ENCODE peak calls at places on chromosomes 5 and 9, in six cellular contexts. One of them, this sample, is unnamed.

GRCh38 chr5:134122530-134122929 is 8.0 kb downstream of the TCF7 start:
- DNase-seq in HL-60: no peak
- DNase-seq in suprapubic skin: no peak
- DNase-seq in HepG2: no peak
- DNase-seq in GM12892: no peak
- DNase-seq in GM12878: no peak
- DNase-seq in this sample: no peak

GRCh38 chr5:104412649-104413240 is 850.2 kb upstream of the NUDT12 start:
- DNase-seq in HL-60: peak; percentile 1
- DNase-seq in suprapubic skin: no peak
- DNase-seq in HepG2: peak; percentile 20
- DNase-seq in GM12892: no peak
- DNase-seq in GM12878: no peak
- DNase-seq in this sample: no peak

GRCh38 chr5:147455321-147455720 is 54.5 kb downstream of the DPYSL3 start:
- DNase-seq in HL-60: no peak
- DNase-seq in suprapubic skin: no peak
- DNase-seq in HepG2: no peak
- DNase-seq in GM12892: no peak
- DNase-seq in GM12878: no peak
- DNase-seq in this sample: peak; percentile 87

GRCh38 chr9:7212101-7212500 is 454.3 kb downstream of the KDM4C start:
- DNase-seq in HL-60: no peak
- DNase-seq in suprapubic skin: no peak
- DNase-seq in HepG2: no peak
- DNase-seq in GM12892: no peak
- DNase-seq in GM12878: no peak
- DNase-seq in this sample: no peak

GRCh38 chr9:134455951-134456739 is 129.9 kb downstream of the RXRA start:
- DNase-seq in HL-60: peak; percentile 58
- DNase-seq in suprapubic skin: peak; percentile 94
- DNase-seq in HepG2: no peak
- DNase-seq in GM12892: no peak
- DNase-seq in GM12878: no peak
- DNase-seq in this sample: peak; percentile 96

GRCh38 chr5:149836451-149837139 is 106.5 kb downstream of the PPARGC1B start:
- DNase-seq in HL-60: no peak
- DNase-seq in suprapubic skin: no peak
- DNase-seq in HepG2: no peak
- DNase-seq in GM12892: no peak
- DNase-seq in GM12878: no peak
- DNase-seq in this sample: no peak

GRCh38 chr5:81363093-81363886 is 30.6 kb downstream of the ACOT12 start:
- DNase-seq in HL-60: no peak
- DNase-seq in suprapubic skin: no peak
- DNase-seq in HepG2: no peak
- DNase-seq in GM12892: no peak
- DNase-seq in GM12878: no peak
- DNase-seq in this sample: no peak

GRCh38 chr5:115463985-115464384 is 80.6 kb downstream of the FEM1C start:
- DNase-seq in HL-60: no peak
- DNase-seq in suprapubic skin: no peak
- DNase-seq in HepG2: no peak
- DNase-seq in GM12892: no peak
- DNase-seq in GM12878: no peak
- DNase-seq in this sample: no peak

GRCh38 chr9:134566196-134566822 is 75.3 kb upstream of the COL5A1 start:
- DNase-seq in HL-60: no peak
- DNase-seq in suprapubic skin: peak; percentile 62
- DNase-seq in HepG2: no peak
- DNase-seq in GM12892: no peak
- DNase-seq in GM12878: no peak
- DNase-seq in this sample: peak; percentile 37

GRCh38 chr5:73205309-73205708 is 32.3 kb downstream of the TMEM174 start:
- DNase-seq in HL-60: no peak
- DNase-seq in suprapubic skin: no peak
- DNase-seq in HepG2: no peak
- DNase-seq in GM12892: no peak
- DNase-seq in GM12878: no peak
- DNase-seq in this sample: no peak

GRCh38 chr9:32455738-32456137 is 70.3 kb downstream of the RIGI start:
- DNase-seq in HL-60: no peak
- DNase-seq in suprapubic skin: no peak
- DNase-seq in HepG2: no peak
- DNase-seq in GM12892: no peak
- DNase-seq in GM12878: no peak
- DNase-seq in this sample: peak; percentile 76

GRCh38 chr9:91908293-91908623 is 41.8 kb downstream of the ROR2 start:
- DNase-seq in HL-60: no peak
- DNase-seq in suprapubic skin: no peak
- DNase-seq in HepG2: no peak
- DNase-seq in GM12892: no peak
- DNase-seq in GM12878: no peak
- DNase-seq in this sample: no peak

GRCh38 chr5:39714036-39714698 is 289.4 kb upstream of the DAB2 start:
- DNase-seq in HL-60: peak; percentile 75
- DNase-seq in suprapubic skin: no peak
- DNase-seq in HepG2: peak; percentile 41
- DNase-seq in GM12892: no peak
- DNase-seq in GM12878: peak; percentile 3
- DNase-seq in this sample: no peak

GRCh38 chr9:38127271-38127839 is 58.3 kb upstream of the SHB start:
- DNase-seq in HL-60: no peak
- DNase-seq in suprapubic skin: no peak
- DNase-seq in HepG2: no peak
- DNase-seq in GM12892: no peak
- DNase-seq in GM12878: no peak
- DNase-seq in this sample: no peak

GRCh38 chr5:66896207-66896606 is 300.0 kb downstream of the MAST4 start:
- DNase-seq in HL-60: no peak
- DNase-seq in suprapubic skin: no peak
- DNase-seq in HepG2: no peak
- DNase-seq in GM12892: no peak
- DNase-seq in GM12878: no peak
- DNase-seq in this sample: no peak

GRCh38 chr5:158286827-158287226 is 427.9 kb upstream of the CLINT1 start:
- DNase-seq in HL-60: no peak
- DNase-seq in suprapubic skin: no peak
- DNase-seq in HepG2: no peak
- DNase-seq in GM12892: no peak
- DNase-seq in GM12878: no peak
- DNase-seq in this sample: no peak

GRCh38 chr5:78985407-78986223 is 505 bp upstream of the ARSB start:
- DNase-seq in HL-60: peak; percentile 44
- DNase-seq in suprapubic skin: no peak
- DNase-seq in HepG2: peak; percentile 100
- DNase-seq in GM12892: peak; percentile 40
- DNase-seq in GM12878: no peak
- DNase-seq in this sample: peak; percentile 68

GRCh38 chr5:126437706-126438105 is 14.5 kb downstream of the GRAMD2B start:
- DNase-seq in HL-60: no peak
- DNase-seq in suprapubic skin: no peak
- DNase-seq in HepG2: no peak
- DNase-seq in GM12892: no peak
- DNase-seq in GM12878: no peak
- DNase-seq in this sample: no peak

GRCh38 chr5:83408719-83409118 is 62.8 kb upstream of the VCAN start:
- DNase-seq in HL-60: no peak
- DNase-seq in suprapubic skin: no peak
- DNase-seq in HepG2: no peak
- DNase-seq in GM12892: no peak
- DNase-seq in GM12878: no peak
- DNase-seq in this sample: no peak

GRCh38 chr9:126306071-126306647 is 20.5 kb upstream of the MVB12B start:
- DNase-seq in HL-60: no peak
- DNase-seq in suprapubic skin: no peak
- DNase-seq in HepG2: no peak
- DNase-seq in GM12892: no peak
- DNase-seq in GM12878: no peak
- DNase-seq in this sample: no peak

GRCh38 chr9:109289931-109290330 is 30.9 kb downstream of the EPB41L4B start:
- DNase-seq in HL-60: no peak
- DNase-seq in suprapubic skin: no peak
- DNase-seq in HepG2: no peak
- DNase-seq in GM12892: no peak
- DNase-seq in GM12878: no peak
- DNase-seq in this sample: no peak

GRCh38 chr9:68552700-68553099 is 12.0 kb upstream of the TMEM252 start:
- DNase-seq in HL-60: no peak
- DNase-seq in suprapubic skin: no peak
- DNase-seq in HepG2: no peak
- DNase-seq in GM12892: no peak
- DNase-seq in GM12878: no peak
- DNase-seq in this sample: no peak

GRCh38 chr5:58458851-58459275 is 1.0 kb downstream of the PLK2 start:
- DNase-seq in HL-60: no peak
- DNase-seq in suprapubic skin: no peak
- DNase-seq in HepG2: peak; percentile 43
- DNase-seq in GM12892: no peak
- DNase-seq in GM12878: no peak
- DNase-seq in this sample: no peak

GRCh38 chr5:58456486-58456885 is 3.4 kb downstream of the PLK2 start:
- DNase-seq in HL-60: no peak
- DNase-seq in suprapubic skin: no peak
- DNase-seq in HepG2: no peak
- DNase-seq in GM12892: no peak
- DNase-seq in GM12878: no peak
- DNase-seq in this sample: no peak

GRCh38 chr5:58455966-58456365 is 3.9 kb downstream of the PLK2 start:
- DNase-seq in HL-60: no peak
- DNase-seq in suprapubic skin: no peak
- DNase-seq in HepG2: no peak
- DNase-seq in GM12892: no peak
- DNase-seq in GM12878: no peak
- DNase-seq in this sample: no peak

GRCh38 chr5:58455495-58455894 is 4.4 kb downstream of the PLK2 start:
- DNase-seq in HL-60: no peak
- DNase-seq in suprapubic skin: no peak
- DNase-seq in HepG2: no peak
- DNase-seq in GM12892: no peak
- DNase-seq in GM12878: no peak
- DNase-seq in this sample: no peak

DNA sequence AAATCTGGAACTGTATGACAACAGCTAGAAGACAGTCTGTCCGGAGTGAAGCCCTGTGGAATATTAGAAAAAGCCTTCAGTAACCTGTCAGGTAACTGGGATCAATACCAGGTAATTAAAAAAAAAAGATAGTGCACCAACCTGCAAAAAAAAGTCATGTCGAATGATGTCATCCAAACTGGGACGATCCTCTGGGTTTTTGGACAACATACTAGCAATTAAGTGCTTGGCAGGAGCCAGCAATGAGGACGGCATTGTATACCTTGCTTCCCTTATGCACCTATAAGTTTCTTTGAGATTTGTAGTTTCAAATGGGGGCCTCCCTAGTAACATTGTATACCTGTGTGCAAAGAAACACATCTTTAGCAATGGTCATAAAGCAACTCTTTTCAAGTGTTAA is 2.8 kb downstream of the PLK2 start:
- DNase-seq in HL-60: no peak
- DNase-seq in suprapubic skin: no peak
- DNase-seq in HepG2: no peak
- DNase-seq in GM12892: no peak
- DNase-seq in GM12878: no peak
- DNase-seq in this sample: no peak
- TF ChIP-seq POLR2AphosphoS5 in HL-60: no peak
- TF ChIP-seq POLR2AphosphoS5 in suprapubic skin: no peak
- TF ChIP-seq POLR2AphosphoS5 in HepG2: no peak
- TF ChIP-seq POLR2AphosphoS5 in GM12892: no peak
- TF ChIP-seq POLR2AphosphoS5 in GM12878: no peak
- TF ChIP-seq POLR2AphosphoS5 in this sample: no peak

DNA sequence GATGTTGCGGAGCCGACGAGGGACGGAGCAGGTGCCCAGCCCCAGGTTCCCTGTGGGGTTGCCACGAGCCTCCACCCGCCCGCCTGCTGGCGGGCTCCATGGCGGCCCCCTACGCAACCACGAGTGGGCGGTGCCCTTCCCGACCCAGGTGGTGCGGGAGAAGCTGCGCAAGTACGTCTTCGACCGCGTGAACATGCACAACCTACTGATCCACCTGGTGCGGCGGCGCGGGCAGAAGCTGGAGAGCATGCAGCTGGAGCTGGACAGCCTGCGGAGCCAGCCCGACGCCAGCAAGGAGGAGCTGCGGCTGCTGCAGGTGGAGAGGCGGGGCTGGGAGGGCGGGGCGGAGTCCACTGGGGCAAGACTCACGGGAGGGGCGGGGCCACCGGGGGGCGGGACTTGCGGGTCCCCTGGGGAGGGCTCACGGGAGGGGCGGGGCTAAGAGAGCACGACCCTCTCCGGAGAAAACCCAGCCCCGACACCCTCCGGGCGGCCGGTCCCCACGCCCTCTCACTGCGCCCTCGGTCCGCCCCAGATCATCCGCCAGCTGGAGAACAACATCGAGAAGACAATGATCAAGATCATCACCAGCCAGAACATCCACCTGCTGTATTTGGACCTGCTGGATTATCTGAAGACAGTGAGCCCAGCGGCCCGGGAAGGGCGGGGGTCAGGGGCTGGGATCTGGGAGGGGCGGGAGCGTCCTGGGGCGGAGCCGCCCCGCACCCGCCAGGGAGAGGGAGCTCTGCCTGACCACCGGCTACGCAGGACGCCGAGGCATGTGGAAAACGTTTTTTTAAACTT is 3.9 kb downstream of the CCDC183 start:
- DNase-seq in HL-60: peak; percentile 71
- DNase-seq in suprapubic skin: no peak
- DNase-seq in HepG2: peak; percentile 85
- DNase-seq in GM12892: peak; percentile 92
- DNase-seq in GM12878: no peak
- DNase-seq in this sample: peak; percentile 86
- TF ChIP-seq POLR2AphosphoS5 in HL-60: peak; percentile 76
- TF ChIP-seq POLR2AphosphoS5 in suprapubic skin: no peak
- TF ChIP-seq POLR2AphosphoS5 in HepG2: peak; percentile 90
- TF ChIP-seq POLR2AphosphoS5 in GM12892: no peak
- TF ChIP-seq POLR2AphosphoS5 in GM12878: no peak
- TF ChIP-seq POLR2AphosphoS5 in this sample: no peak

GRCh38 chr9:88049677-88050307 is 75.5 kb upstream of the CDK20 start:
- DNase-seq in HL-60: no peak
- DNase-seq in suprapubic skin: no peak
- DNase-seq in HepG2: no peak
- DNase-seq in GM12892: no peak
- DNase-seq in GM12878: no peak
- DNase-seq in this sample: no peak
- TF ChIP-seq POLR2AphosphoS5 in HL-60: no peak
- TF ChIP-seq POLR2AphosphoS5 in suprapubic skin: no peak
- TF ChIP-seq POLR2AphosphoS5 in HepG2: no peak
- TF ChIP-seq POLR2AphosphoS5 in GM12892: no peak
- TF ChIP-seq POLR2AphosphoS5 in GM12878: no peak
- TF ChIP-seq POLR2AphosphoS5 in this sample: no peak

DNA sequence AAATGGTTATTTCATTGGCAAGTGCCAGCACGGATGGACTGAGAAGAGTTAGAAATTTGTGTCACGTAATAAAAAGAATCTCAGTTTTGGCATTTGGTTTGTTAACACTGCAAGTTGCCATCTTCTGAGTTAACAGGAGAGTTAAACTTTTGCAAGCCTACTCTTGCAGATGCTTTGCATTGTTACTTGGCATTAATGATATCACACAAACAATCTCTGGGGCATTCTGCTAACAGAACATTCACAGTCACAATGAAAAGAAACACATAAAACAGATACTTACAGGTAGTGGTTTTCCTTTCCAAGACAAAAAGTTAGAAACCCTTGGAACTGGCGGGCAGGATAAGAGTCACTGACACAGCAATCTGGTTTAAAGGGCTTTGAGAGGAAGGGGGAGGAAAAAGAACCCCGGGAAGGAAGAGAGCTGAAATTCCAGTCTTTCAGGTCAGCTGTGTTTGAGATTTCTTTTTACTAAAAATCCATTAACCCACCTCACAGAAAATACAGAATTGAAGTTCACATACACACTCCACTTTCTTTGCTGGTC is 524 bp downstream of the FREM1 start:
- DNase-seq in HL-60: no peak
- DNase-seq in suprapubic skin: no peak
- DNase-seq in HepG2: no peak
- DNase-seq in GM12892: no peak
- DNase-seq in GM12878: no peak
- DNase-seq in this sample: no peak
- TF ChIP-seq POLR2AphosphoS5 in HL-60: no peak
- TF ChIP-seq POLR2AphosphoS5 in suprapubic skin: no peak
- TF ChIP-seq POLR2AphosphoS5 in HepG2: no peak
- TF ChIP-seq POLR2AphosphoS5 in GM12892: no peak
- TF ChIP-seq POLR2AphosphoS5 in GM12878: no peak
- TF ChIP-seq POLR2AphosphoS5 in this sample: no peak